ENCODE peak calls at places on chromosomes 12 and 14, in four cellular contexts. One of them, this sample, is unnamed.

GRCh38 chr12:44875954-44876553 is at the start of gene NELL2:
- DNase-seq in activated CD4-positive, alpha-beta T cell treated with anti-CD3 and anti-CD28 coated beads, Interleukin-2, amount 50 U/mL, for 48 hours: peak; percentile 80
- DNase-seq in ureter: no peak
- DNase-seq in mammary epithelial cell: peak; percentile 35
- DNase-seq in this sample: peak; percentile 81

GRCh38 chr12:116713529-116713928 is 24.3 kb downstream of the SPRING1 start:
- DNase-seq in ureter: no peak
- DNase-seq in mammary epithelial cell: no peak
- DNase-seq in activated CD4-positive, alpha-beta T cell treated with anti-CD3 and anti-CD28 coated beads, Interleukin-2, amount 50 U/mL, for 48 hours: no peak
- DNase-seq in this sample: no peak

GRCh38 chr12:67091204-67091603 is 178.0 kb upstream of the CAND1 start:
- DNase-seq in mammary epithelial cell: peak; percentile 73
- DNase-seq in activated CD4-positive, alpha-beta T cell treated with anti-CD3 and anti-CD28 coated beads, Interleukin-2, amount 50 U/mL, for 48 hours: no peak
- DNase-seq in ureter: no peak
- DNase-seq in this sample: no peak

GRCh38 chr14:37585101-37585479 is 10.0 kb downstream of the FOXA1 start:
- DNase-seq in activated CD4-positive, alpha-beta T cell treated with anti-CD3 and anti-CD28 coated beads, Interleukin-2, amount 50 U/mL, for 48 hours: no peak
- DNase-seq in ureter: no peak
- DNase-seq in mammary epithelial cell: no peak
- DNase-seq in this sample: no peak

GRCh38 chr12:25459541-25459951 is 93.5 kb downstream of the LMNTD1 start:
- DNase-seq in activated CD4-positive, alpha-beta T cell treated with anti-CD3 and anti-CD28 coated beads, Interleukin-2, amount 50 U/mL, for 48 hours: no peak
- DNase-seq in ureter: no peak
- DNase-seq in mammary epithelial cell: no peak
- DNase-seq in this sample: no peak

GRCh38 chr12:85188609-85189008 is 91.4 kb upstream of the ALX1 start:
- DNase-seq in ureter: no peak
- DNase-seq in mammary epithelial cell: no peak
- DNase-seq in activated CD4-positive, alpha-beta T cell treated with anti-CD3 and anti-CD28 coated beads, Interleukin-2, amount 50 U/mL, for 48 hours: no peak
- DNase-seq in this sample: no peak

GRCh38 chr14:94129111-94129757 is at the start of gene IFI27L2:
- DNase-seq in activated CD4-positive, alpha-beta T cell treated with anti-CD3 and anti-CD28 coated beads, Interleukin-2, amount 50 U/mL, for 48 hours: peak; percentile 75
- DNase-seq in mammary epithelial cell: peak; percentile 87
- DNase-seq in ureter: peak; percentile 64
- DNase-seq in this sample: peak; percentile 75

GRCh38 chr12:1607940-1608782 is 13.8 kb upstream of the FBXL14 start:
- DNase-seq in ureter: no peak
- DNase-seq in activated CD4-positive, alpha-beta T cell treated with anti-CD3 and anti-CD28 coated beads, Interleukin-2, amount 50 U/mL, for 48 hours: no peak
- DNase-seq in mammary epithelial cell: no peak
- DNase-seq in this sample: no peak

GRCh38 chr12:96403870-96404269 is 3.6 kb upstream of the CDK17 start:
- DNase-seq in ureter: no peak
- DNase-seq in activated CD4-positive, alpha-beta T cell treated with anti-CD3 and anti-CD28 coated beads, Interleukin-2, amount 50 U/mL, for 48 hours: no peak
- DNase-seq in mammary epithelial cell: no peak
- DNase-seq in this sample: no peak

GRCh38 chr14:51780741-51781140 is 79.7 kb upstream of the GNG2 start:
- DNase-seq in mammary epithelial cell: peak; percentile 29
- DNase-seq in activated CD4-positive, alpha-beta T cell treated with anti-CD3 and anti-CD28 coated beads, Interleukin-2, amount 50 U/mL, for 48 hours: no peak
- DNase-seq in ureter: no peak
- DNase-seq in this sample: no peak

GRCh38 chr14:95227279-95227860 is 70.0 kb upstream of the DICER1 start:
- DNase-seq in ureter: no peak
- DNase-seq in activated CD4-positive, alpha-beta T cell treated with anti-CD3 and anti-CD28 coated beads, Interleukin-2, amount 50 U/mL, for 48 hours: no peak
- DNase-seq in mammary epithelial cell: no peak
- DNase-seq in this sample: no peak

GRCh38 chr12:52032431-52032796 is 18.8 kb upstream of the NR4A1 start:
- DNase-seq in mammary epithelial cell: peak; percentile 43
- DNase-seq in activated CD4-positive, alpha-beta T cell treated with anti-CD3 and anti-CD28 coated beads, Interleukin-2, amount 50 U/mL, for 48 hours: no peak
- DNase-seq in ureter: peak; percentile 81
- DNase-seq in this sample: no peak

GRCh38 chr12:123979566-123979965 is 6.6 kb downstream of the ZNF664 start:
- DNase-seq in ureter: no peak
- DNase-seq in activated CD4-positive, alpha-beta T cell treated with anti-CD3 and anti-CD28 coated beads, Interleukin-2, amount 50 U/mL, for 48 hours: no peak
- DNase-seq in mammary epithelial cell: no peak
- DNase-seq in this sample: no peak

GRCh38 chr12:31517994-31518393 is 72.9 kb downstream of the DENND5B start:
- DNase-seq in ureter: no peak
- DNase-seq in activated CD4-positive, alpha-beta T cell treated with anti-CD3 and anti-CD28 coated beads, Interleukin-2, amount 50 U/mL, for 48 hours: no peak
- DNase-seq in mammary epithelial cell: no peak
- DNase-seq in this sample: no peak

GRCh38 chr12:50261654-50262053 is 21.7 kb downstream of the LIMA1 start:
- DNase-seq in ureter: no peak
- DNase-seq in mammary epithelial cell: peak; percentile 46
- DNase-seq in activated CD4-positive, alpha-beta T cell treated with anti-CD3 and anti-CD28 coated beads, Interleukin-2, amount 50 U/mL, for 48 hours: no peak
- DNase-seq in this sample: no peak